ENCODE peak calls at places on chromosomes 12 and 14, in seven cellular contexts. M is pancreas, B is RWPE1, D is GM23338, Z is fibroblast of pulmonary artery, S is nephron progenitor cell, K is AG09309. P is an unnamed sample.

GRCh38 chr14:68986926-68987652 is 8.0 kb upstream of the ACTN1 start:
- DNase-seq in M (no peak), B (no peak), D (no peak), Z (no peak), S (no peak), K (no peak), P (no peak)

GRCh38 chr12:69417231-69417630 is 53.0 kb upstream of the FRS2 start:
- DNase-seq in M (no peak), B (no peak), D (no peak), Z (no peak), S (no peak), K (no peak), P (no peak)

GRCh38 chr14:98907981-98908544 is 363.9 kb downstream of the BCL11B start:
- DNase-seq in M (no peak), B (no peak), D (no peak), Z (no peak), S (no peak), K (no peak), P (no peak)

GRCh38 chr12:98578821-98579220 is 14.7 kb upstream of the SLC25A3 start:
- DNase-seq in M (no peak), B (no peak), D (no peak), Z (no peak), S (no peak), K (no peak), P (no peak)

GRCh38 chr14:67622675-67623074 is 3.0 kb downstream of the ARG2 start:
- DNase-seq in M (no peak), B (peak; percentile 36), D (peak; percentile 77), Z (peak; percentile 92), S (peak; percentile 10), K (peak; percentile 50), P (no peak)

GRCh38 chr12:88391556-88391955 is 188.7 kb downstream of the KITLG start:
- DNase-seq in M (no peak), B (peak; percentile 36), D (no peak), Z (peak; percentile 88), S (no peak), K (peak; percentile 84), P (no peak)

GRCh38 chr12:86634706-86635410 is 378.7 kb upstream of the MGAT4C start:
- DNase-seq in M (no peak), B (peak; percentile 15), D (no peak), Z (peak; percentile 1), S (no peak), K (no peak), P (no peak)

GRCh38 chr12:109743076-109743910 is 29.7 kb downstream of the FAM222A start:
- DNase-seq in M (peak; percentile 18), B (no peak), D (no peak), Z (no peak), S (peak; percentile 7), K (no peak), P (no peak)

GRCh38 chr12:39199371-39199770 is 243.5 kb downstream of the KIF21A start:
- DNase-seq in M (no peak), B (no peak), D (no peak), Z (peak; percentile 37), S (no peak), K (no peak), P (no peak)

GRCh38 chr12:9367201-9367600 is 159.0 kb upstream of the PZP start:
- DNase-seq in M (no peak), B (no peak), D (no peak), Z (no peak), S (no peak), K (no peak), P (no peak)

GRCh38 chr12:10190558-10191388 is 11.9 kb downstream of the TMEM52B start:
- DNase-seq in M (no peak), B (peak; percentile 64), D (peak; percentile 83), Z (peak; percentile 72), S (peak; percentile 35), K (no peak), P (no peak)

GRCh38 chr14:57533214-57533613 is 39.6 kb upstream of the CCDC198 start:
- DNase-seq in M (no peak), B (no peak), D (peak; percentile 63), Z (peak; percentile 31), S (no peak), K (no peak), P (no peak)

GRCh38 chr12:52308807-52309425 is 12.3 kb downstream of the KRT83 start:
- DNase-seq in M (no peak), B (no peak), D (no peak), Z (no peak), S (no peak), K (no peak), P (no peak)

GRCh38 chr14:85529803-85530574 is at the start of gene FLRT2:
- DNase-seq in M (peak; percentile 78), B (peak; percentile 50), D (peak; percentile 72), Z (peak; percentile 82), S (peak; percentile 37), K (no peak), P (no peak)

GRCh38 chr12:56304276-56304675 is 4.1 kb upstream of the CS start:
- DNase-seq in M (no peak), B (no peak), D (no peak), Z (no peak), S (no peak), K (no peak), P (no peak)

GRCh38 chr14:104743461-104744380 is 9.2 kb upstream of the SIVA1 start:
- DNase-seq in M (peak; percentile 13), B (no peak), D (no peak), Z (no peak), S (no peak), K (no peak), P (no peak)

DNA sequence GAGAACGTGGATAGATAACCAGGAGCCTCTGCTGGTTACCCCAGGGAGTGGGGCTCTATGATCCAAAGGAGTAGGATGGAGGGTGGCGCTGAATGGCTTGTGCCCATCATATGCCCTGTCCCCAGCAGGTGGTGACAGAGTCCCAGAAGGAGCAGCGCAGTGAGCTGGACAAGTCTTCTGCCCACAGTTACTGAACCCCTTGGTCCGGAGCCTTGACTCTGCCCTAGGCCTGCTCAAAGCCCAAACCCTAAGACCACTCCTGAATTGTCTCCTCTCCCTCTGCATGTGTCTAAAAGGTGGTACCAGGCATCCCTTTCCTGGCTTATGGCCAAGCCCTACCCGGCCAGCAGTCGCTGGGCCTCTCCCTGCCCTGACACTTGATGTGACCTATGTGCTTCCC is 3.2 kb downstream of the PRPH start:
- DNase-seq in M (no peak), B (no peak), D (no peak), Z (no peak), S (no peak), K (no peak), P (no peak)
- TF ChIP-seq CTCF in M (no peak), B (no peak), D (peak; percentile 15), Z (no peak), S (no peak), K (no peak), P (no peak)

GRCh38 chr14:77805703-77806102 is 5.8 kb downstream of the ADCK1 start:
- DNase-seq in M (no peak), B (no peak), D (no peak), Z (no peak), S (no peak), K (no peak), P (no peak)

GRCh38 chr14:77809011-77809410 is 9.1 kb downstream of the ADCK1 start:
- DNase-seq in M (no peak), B (no peak), D (no peak), Z (no peak), S (no peak), K (no peak), P (no peak)

GRCh38 chr14:77800814-77801213 is 905 bp downstream of the ADCK1 start:
- DNase-seq in M (no peak), B (no peak), D (no peak), Z (no peak), S (no peak), K (no peak), P (no peak)

GRCh38 chr14:77808250-77808649 is 8.3 kb downstream of the ADCK1 start:
- DNase-seq in M (no peak), B (no peak), D (no peak), Z (no peak), S (no peak), K (no peak), P (no peak)

DNA sequence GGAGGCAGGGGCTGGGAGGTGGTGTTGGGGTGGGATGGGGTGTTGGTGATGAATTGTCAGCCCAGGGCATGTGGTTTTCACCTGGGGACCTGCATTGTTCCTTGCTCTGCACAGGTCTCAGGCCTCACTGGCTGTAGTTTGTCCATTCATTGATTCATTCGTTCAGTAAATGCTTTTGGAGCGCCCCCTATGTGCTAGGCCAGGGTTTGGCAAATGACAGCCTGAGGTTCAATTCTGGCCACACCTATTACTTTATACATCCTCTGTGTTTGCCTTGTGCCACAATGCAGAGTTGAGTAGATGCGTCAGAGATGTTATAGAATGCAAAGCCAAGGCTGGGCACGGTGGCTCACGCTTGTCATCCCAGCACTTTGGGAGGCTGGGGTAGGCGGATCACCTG is 4.7 kb downstream of the ADCK1 start:
- DNase-seq in M (no peak), B (no peak), D (peak; percentile 84), Z (peak; percentile 10), S (no peak), K (no peak), P (no peak)
- TF ChIP-seq CTCF in M (no peak), B (no peak), D (peak; percentile 82), Z (peak; percentile 25), S (no peak), K (peak; percentile 31), P (no peak)

DNA sequence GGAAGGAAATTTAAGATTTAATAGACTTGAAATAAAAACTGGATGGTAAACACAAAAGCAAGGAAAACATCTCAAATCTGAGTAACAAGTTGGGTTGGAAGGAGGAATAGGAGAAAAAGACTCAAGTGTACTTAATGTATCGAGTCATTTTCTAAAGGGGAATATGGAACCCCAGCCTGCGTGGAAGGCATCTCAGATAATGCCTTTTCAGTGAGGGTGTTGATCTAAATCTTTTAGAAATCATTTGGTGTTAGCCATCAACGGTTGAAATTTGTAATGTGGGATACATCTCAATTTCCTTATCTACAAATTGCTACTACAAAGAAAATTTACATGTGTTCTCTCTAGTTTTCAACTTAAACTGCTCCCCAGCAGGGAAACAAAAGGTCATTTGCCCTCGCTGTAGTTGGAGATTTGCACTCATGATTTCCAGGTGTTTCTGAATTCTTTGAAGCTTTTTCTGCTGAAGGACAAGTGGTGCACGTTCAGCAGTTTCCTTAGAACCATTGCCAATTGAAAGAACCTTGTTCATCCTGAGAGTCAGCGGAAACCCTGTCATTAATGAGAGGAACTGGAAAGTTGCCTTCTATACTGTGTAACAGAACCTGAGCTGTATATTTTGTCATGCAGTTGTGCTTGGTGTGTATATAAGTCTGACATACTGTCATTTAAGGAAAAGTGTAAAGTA is 2.2 kb downstream of the PCBP2 start:
- DNase-seq in M (no peak), B (no peak), D (no peak), Z (no peak), S (no peak), K (no peak), P (no peak)
- TF ChIP-seq CTCF in M (no peak), B (no peak), D (no peak), Z (no peak), S (no peak), K (no peak), P (no peak)

GRCh38 chr14:34858765-34859164 is 16.4 kb downstream of the BAZ1A start:
- DNase-seq in M (no peak), B (no peak), D (no peak), Z (no peak), S (no peak), K (no peak), P (no peak)

GRCh38 chr14:34853041-34853440 is 22.1 kb downstream of the BAZ1A start:
- DNase-seq in M (no peak), B (no peak), D (no peak), Z (peak; percentile 69), S (no peak), K (no peak), P (no peak)

GRCh38 chr14:34863844-34864243 is 11.3 kb downstream of the BAZ1A start:
- DNase-seq in M (no peak), B (no peak), D (no peak), Z (no peak), S (no peak), K (no peak), P (no peak)

GRCh38 chr14:34857689-34858449 is 17.3 kb downstream of the BAZ1A start:
- DNase-seq in M (no peak), B (no peak), D (no peak), Z (no peak), S (no peak), K (no peak), P (no peak)
- TF ChIP-seq CTCF in M (no peak), B (no peak), D (no peak), Z (no peak), S (no peak), K (no peak), P (no peak)